ENCODE peak calls at places on chromosomes 2 and 18, in seven cellular contexts. H is mammary epithelial cell; J is CD8-positive, alpha-beta T cell; C is skeletal muscle cell; N is PC-3; D is OCI-LY7; U is fibroblast of lung. K is an unnamed sample.

GRCh38 chr2:20033341-20033740 is 18.1 kb downstream of the LAPTM4A start:
- DNase-seq in D (no peak), J (no peak), C (no peak), N (no peak), H (no peak), U (no peak), K (no peak)

GRCh38 chr2:151886235-151886634 is 58.0 kb upstream of the ARL5A start:
- DNase-seq in U (no peak), C (no peak), D (no peak), J (no peak), H (peak), N (peak), K (no peak)

GRCh38 chr18:79934311-79935097 is 16.9 kb downstream of the SLC66A2 start:
- DNase-seq in J (no peak), U (no peak), H (no peak), C (no peak), D (no peak), N (peak), K (no peak)

GRCh38 chr2:223488814-223489213 is 113.3 kb downstream of the SCG2 start:
- DNase-seq in C (no peak), H (peak), U (peak), D (no peak), N (no peak), J (no peak), K (no peak)

GRCh38 chr2:186518945-186519344 is 32.9 kb downstream of the ZC3H15 start:
- DNase-seq in D (no peak), H (no peak), N (no peak), J (no peak), C (no peak), U (peak), K (peak)

GRCh38 chr18:44789704-44790103 is 109.0 kb downstream of the SETBP1 start:
- DNase-seq in N (no peak), H (peak), C (no peak), U (peak), J (no peak), D (no peak), K (no peak)

GRCh38 chr2:205343103-205343502 is 339.2 kb upstream of the NRP2 start:
- DNase-seq in C (no peak), H (no peak), J (no peak), D (no peak), U (no peak), N (no peak), K (no peak)

GRCh38 chr18:10101729-10102128 is 187.9 kb downstream of the VAPA start:
- DNase-seq in D (no peak), U (no peak), C (no peak), N (no peak), H (no peak), J (no peak), K (no peak)

GRCh38 chr18:60691061-60691460 is 318.5 kb upstream of the MC4R start:
- DNase-seq in U (no peak), D (no peak), J (no peak), N (no peak), H (no peak), C (no peak), K (no peak)

GRCh38 chr2:135817466-135817865 is 19.5 kb downstream of the LCT start:
- DNase-seq in U (no peak), D (no peak), J (no peak), H (no peak), C (no peak), N (no peak), K (no peak)

GRCh38 chr2:112277591-112278220 is 2.3 kb downstream of the ZC3H6 start:
- DNase-seq in U (no peak), H (no peak), J (no peak), N (no peak), C (no peak), D (no peak), K (no peak)

GRCh38 chr18:12092398-12093229 is 1.0 kb upstream of the ANKRD62 start:
- DNase-seq in C (no peak), N (peak), U (no peak), J (no peak), D (no peak), H (no peak), K (no peak)

GRCh38 chr18:22921762-22922161 is 11.4 kb upstream of the RBBP8 start:
- DNase-seq in U (no peak), D (no peak), H (no peak), N (peak), J (no peak), C (no peak), K (no peak)

DNA sequence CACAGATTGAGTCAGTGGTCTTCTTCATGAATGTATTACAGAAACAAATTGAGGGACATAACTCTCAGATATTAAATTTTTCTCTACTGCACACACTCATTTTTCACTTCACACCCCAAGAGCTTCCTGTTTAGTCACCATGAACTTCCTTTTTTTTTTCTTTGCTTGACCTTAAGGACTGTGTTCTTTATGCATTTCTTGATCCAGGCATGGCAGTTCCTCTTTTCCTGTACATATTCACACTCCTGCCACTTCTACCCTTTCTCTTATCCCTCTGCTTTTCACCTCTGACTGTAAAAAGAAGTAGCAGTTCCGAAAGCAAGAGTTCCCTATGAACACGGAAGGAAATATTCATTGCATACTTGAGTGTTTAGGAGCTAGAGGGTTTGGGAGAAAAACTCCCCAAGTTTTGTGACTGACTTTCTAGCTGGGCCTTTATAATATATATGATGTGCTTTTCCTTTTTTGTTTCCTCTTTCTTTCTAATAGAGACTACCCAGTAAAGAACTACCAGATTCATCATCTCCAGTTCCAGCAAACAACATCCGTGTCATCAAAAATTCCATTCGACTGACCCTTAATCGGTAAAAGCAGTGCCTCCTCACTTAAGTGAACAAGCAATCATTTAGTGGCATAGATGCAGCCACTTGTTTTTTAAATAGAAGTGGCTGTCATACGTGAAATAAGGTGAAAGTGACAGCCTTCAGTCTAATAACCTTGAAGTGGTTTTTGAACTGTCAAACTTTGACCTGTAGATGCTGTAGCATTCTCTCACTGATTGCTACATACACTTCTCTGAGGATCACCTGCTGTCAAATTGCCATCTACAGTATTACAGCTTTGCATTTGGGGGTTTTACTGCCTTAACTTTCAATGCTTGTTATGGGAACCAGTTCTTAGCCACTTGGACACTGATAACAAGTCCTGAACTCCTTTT is 40.8 kb downstream of the PAPOLG start:
- DNase-seq in N (no peak), H (no peak), J (no peak), C (no peak), U (no peak), D (peak), K (no peak)
- H3K4me3 ChIP-seq in N (no peak), H (no peak), J (no peak), C (no peak), U (no peak), D (no peak), K (no peak)

DNA sequence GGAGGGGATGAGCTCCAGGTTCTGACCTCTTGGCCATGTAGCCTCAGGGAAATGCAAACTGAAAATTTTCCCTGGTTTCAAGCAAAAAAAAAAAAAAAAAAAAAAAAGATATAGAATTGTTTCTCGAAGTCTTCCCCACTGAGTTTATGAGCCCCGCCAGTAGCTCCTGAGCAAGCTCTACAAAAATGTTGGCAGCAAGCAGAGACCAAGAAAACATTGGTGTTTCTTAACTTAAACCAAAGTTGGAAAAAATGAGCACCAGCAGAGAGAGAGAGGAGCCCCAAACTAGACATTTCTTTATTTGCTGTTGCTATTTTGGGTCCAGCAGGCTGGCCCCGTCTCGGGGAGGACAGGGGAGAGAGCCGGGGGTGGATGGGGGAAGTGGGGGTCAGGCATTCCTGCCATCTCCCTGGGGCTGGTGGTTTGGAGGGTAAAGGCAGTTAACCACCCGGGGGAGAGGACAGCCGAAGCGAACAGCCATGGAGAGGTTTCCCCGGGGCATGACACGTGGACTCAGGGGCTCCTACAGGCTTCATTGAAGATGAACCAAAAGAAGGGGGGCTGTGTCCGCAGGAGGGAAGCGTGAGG is 113.0 kb downstream of the DYSF start:
- DNase-seq in D (no peak), H (no peak), J (no peak), N (no peak), U (peak), C (no peak), K (no peak)
- H3K4me3 ChIP-seq in D (no peak), H (no peak), J (no peak), N (no peak), U (no peak), C (no peak), K (no peak)

DNA sequence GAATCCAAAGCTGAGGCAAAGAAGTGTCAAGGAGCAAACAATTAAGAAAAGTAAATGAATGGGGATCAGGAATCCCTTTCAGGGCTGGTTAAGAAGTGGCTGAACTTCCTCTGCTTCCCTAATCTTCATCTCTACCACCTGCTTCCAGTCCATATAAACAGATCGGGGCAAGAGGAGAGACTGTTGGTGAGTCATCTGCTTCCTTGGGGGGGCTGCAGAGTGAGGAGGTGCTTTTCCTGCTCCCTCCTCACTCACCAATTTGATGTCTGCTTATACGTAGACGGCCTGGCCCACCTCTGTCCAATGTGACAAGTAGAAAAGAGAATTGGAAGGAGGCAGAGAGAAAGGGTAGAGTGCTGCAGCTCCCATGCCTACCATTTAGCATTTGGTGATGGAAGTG is 68.4 kb downstream of the NAB1 start:
- DNase-seq in U (no peak), H (no peak), C (no peak), D (no peak), J (no peak), N (no peak), K (no peak)
- H3K4me3 ChIP-seq in U (no peak), H (no peak), C (no peak), D (no peak), J (no peak), N (no peak), K (no peak)

DNA sequence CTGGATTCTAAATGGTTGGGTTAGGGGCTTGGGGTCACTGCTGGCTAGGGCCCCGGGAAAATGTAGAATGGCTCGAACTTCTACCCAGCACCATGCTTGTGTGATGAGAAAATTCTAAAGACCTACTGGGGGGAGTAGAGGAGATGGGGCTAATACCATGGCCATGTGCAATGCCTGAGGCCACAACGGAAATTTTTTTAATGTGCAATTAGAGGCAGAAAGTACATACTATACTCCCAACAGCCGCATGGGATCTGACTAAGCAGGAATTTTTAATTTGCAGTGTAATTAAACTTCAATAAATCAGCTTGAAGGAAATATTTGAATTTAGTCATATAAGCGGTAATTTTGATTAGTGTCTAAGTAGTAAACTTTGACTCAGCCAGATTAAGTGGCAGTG is 53.3 kb upstream of the CNGA3 start:
- DNase-seq in C (no peak), J (no peak), U (no peak), H (no peak), D (no peak), N (no peak), K (no peak)
- H3K4me3 ChIP-seq in C (no peak), J (no peak), U (no peak), H (no peak), D (no peak), N (no peak), K (no peak)

GRCh38 chr2:232419245-232420072 is 12.8 kb downstream of the ALPG start:
- DNase-seq in U (no peak), J (no peak), N (no peak), D (no peak), C (no peak), H (no peak), K (no peak)
- H3K4me3 ChIP-seq in U (no peak), J (no peak), N (peak), D (no peak), C (no peak), H (no peak), K (no peak)

GRCh38 chr2:105144941-105145300 is 96.6 kb upstream of the GPR45 start:
- DNase-seq in C (no peak), J (no peak), U (no peak), D (no peak), H (no peak), N (no peak), K (no peak)
- H3K4me3 ChIP-seq in C (no peak), J (no peak), U (no peak), D (no peak), H (no peak), N (no peak), K (no peak)

GRCh38 chr2:131156452-131157149 is 51.5 kb downstream of the PLEKHB2 start:
- DNase-seq in H (no peak), C (no peak), J (no peak), U (no peak), N (no peak), D (no peak), K (no peak)
- H3K4me3 ChIP-seq in H (no peak), C (no peak), J (peak), U (no peak), N (no peak), D (no peak), K (no peak)

GRCh38 chr2:127423476-127423840 is 5.2 kb downstream of the PROC start:
- DNase-seq in N (peak), H (peak), J (no peak), C (no peak), D (no peak), U (no peak), K (no peak)
- H3K4me3 ChIP-seq in N (peak), H (peak), J (no peak), C (peak), D (no peak), U (peak), K (peak)

DNA sequence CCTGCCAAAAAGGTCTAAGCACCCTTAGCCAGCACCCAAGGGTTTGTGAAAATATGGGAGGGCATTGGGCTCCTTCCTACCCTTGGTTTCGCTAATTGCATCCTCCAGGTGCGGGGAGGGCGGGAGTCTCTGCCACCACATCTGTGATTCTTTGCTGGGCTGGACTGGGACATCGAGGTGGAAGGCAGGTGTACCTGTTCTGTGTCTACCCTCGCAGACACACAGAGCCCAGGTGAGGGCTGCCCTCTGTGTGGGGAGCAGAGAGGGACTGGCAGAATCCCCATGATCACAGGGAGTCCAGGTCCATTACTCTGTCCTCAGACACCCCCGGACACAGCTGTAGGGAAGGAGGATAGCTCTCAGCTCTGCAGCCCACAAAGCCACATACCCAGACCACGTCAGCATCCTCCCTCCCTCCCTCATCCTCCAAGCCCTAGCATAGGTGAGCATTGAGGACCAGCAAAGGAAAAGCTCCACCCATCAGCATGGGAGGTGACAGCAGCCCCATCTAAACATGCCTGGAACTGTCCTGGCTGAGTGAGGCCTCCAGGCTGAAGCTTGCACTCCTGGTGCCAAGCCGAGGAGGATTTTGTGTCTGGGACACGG is 49.8 kb downstream of the PLB1 start:
- DNase-seq in U (no peak), J (no peak), N (no peak), D (no peak), H (peak), C (no peak), K (no peak)
- H3K4me3 ChIP-seq in U (no peak), J (no peak), N (no peak), D (no peak), H (no peak), C (no peak), K (no peak)

GRCh38 chr2:173291412-173291811 is 63.3 kb upstream of the CDCA7 start:
- DNase-seq in J (no peak), U (no peak), D (no peak), C (no peak), H (peak), N (no peak), K (no peak)

GRCh38 chr2:173287594-173287993 is 67.1 kb upstream of the CDCA7 start:
- DNase-seq in J (no peak), H (no peak), D (no peak), C (no peak), U (no peak), N (no peak), K (no peak)

GRCh38 chr2:173288561-173288960 is 66.1 kb upstream of the CDCA7 start:
- DNase-seq in J (no peak), U (peak), D (no peak), C (peak), N (peak), H (peak), K (peak)

GRCh38 chr2:173290046-173290445 is 64.6 kb upstream of the CDCA7 start:
- DNase-seq in U (peak), N (no peak), J (no peak), H (no peak), C (no peak), D (no peak), K (no peak)

DNA sequence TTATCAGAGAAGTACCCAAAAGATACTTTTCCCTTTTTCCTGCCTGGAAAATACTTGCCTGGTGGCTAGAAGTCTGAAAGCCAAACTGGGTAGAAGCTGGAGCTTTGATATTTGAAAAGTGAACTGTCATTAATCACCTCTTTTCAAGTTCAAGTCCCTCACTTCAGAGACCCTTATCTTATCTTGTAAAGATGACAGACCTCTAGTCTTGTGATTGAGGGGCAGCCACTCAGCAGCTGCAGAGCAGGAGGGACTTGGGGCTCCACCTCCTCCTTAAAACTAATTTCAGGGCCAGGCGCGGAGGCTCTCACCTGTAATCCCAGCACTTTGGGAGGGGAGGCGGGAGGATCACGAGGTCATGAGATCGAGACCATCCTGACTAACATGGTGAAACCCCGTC is 64.2 kb upstream of the CDCA7 start:
- DNase-seq in D (no peak), H (no peak), U (no peak), J (no peak), C (no peak), N (no peak), K (no peak)
- H3K4me3 ChIP-seq in D (no peak), H (no peak), U (no peak), J (no peak), C (no peak), N (no peak), K (no peak)

K was measured in kidney epithelial cell.